ENCODE peak calls at places on chromosome 22, in ten cellular contexts. J, I, D, U, A, Z, F, R, S and T are unnamed samples.

GRCh38 chr22:20093437-20093836 is 13.4 kb downstream of the DGCR8 start:
- DNase-seq in J (no peak), I (no peak), D (no peak), U (no peak), A (no peak), Z (no peak), F (no peak), R (no peak), S (no peak), T (no peak)

GRCh38 chr22:26479043-26479791 is 4.4 kb downstream of the HPS4 start:
- DNase-seq in J (no peak), I (no peak), D (no peak), U (no peak), A (no peak), Z (no peak), F (no peak), R (no peak), S (no peak), T (no peak)

GRCh38 chr22:41526802-41527799 is 17.2 kb downstream of the POLR3H start:
- DNase-seq in J (peak; percentile 62), I (peak; percentile 70), D (peak; percentile 39), U (no peak), A (no peak), Z (peak; percentile 56), F (no peak), R (no peak), S (peak; percentile 60), T (no peak)

GRCh38 chr22:49297871-49298721 is 529.6 kb downstream of the BRD1 start:
- DNase-seq in J (no peak), I (no peak), D (no peak), U (no peak), A (no peak), Z (no peak), F (no peak), R (no peak), S (no peak), T (no peak)

GRCh38 chr22:19039796-19040580 is 82.2 kb downstream of the DGCR2 start:
- DNase-seq in J (no peak), I (no peak), D (no peak), U (no peak), A (no peak), Z (no peak), F (no peak), R (no peak), S (no peak), T (no peak)

GRCh38 chr22:46237453-46238158 is 12.5 kb downstream of the CDPF1 start:
- DNase-seq in J (no peak), I (no peak), D (no peak), U (no peak), A (no peak), Z (no peak), F (no peak), R (no peak), S (no peak), T (no peak)

GRCh38 chr22:21775061-21775460 is 39.5 kb upstream of the YPEL1 start:
- DNase-seq in J (no peak), I (no peak), D (no peak), U (no peak), A (no peak), Z (no peak), F (no peak), R (no peak), S (no peak), T (no peak)

GRCh38 chr22:31872209-31872608 is 72.1 kb upstream of the YWHAH start:
- DNase-seq in J (no peak), I (no peak), D (no peak), U (no peak), A (peak; percentile 24), Z (peak; percentile 41), F (no peak), R (no peak), S (no peak), T (no peak)

GRCh38 chr22:47352920-47353700 is 590.7 kb downstream of the TBC1D22A start:
- DNase-seq in J (no peak), I (no peak), D (no peak), U (no peak), A (no peak), Z (no peak), F (no peak), R (no peak), S (no peak), T (no peak)

GRCh38 chr22:18994056-18994455 is 58.0 kb upstream of the PRODH start:
- DNase-seq in J (no peak), I (no peak), D (no peak), U (no peak), A (no peak), Z (no peak), F (no peak), R (no peak), S (no peak), T (no peak)

GRCh38 chr22:43185860-43186261 is 1.1 kb downstream of the TTLL12 start:
- DNase-seq in J (no peak), I (no peak), D (no peak), U (peak; percentile 15), A (peak; percentile 42), Z (no peak), F (no peak), R (no peak), S (no peak), T (peak; percentile 29)

GRCh38 chr22:45454260-45454659 is 40.8 kb downstream of the RIBC2 start:
- DNase-seq in J (no peak), I (no peak), D (no peak), U (peak; percentile 60), A (no peak), Z (no peak), F (no peak), R (no peak), S (no peak), T (no peak)